ENCODE peak calls at places on chromosomes 13 and 19, in seven cellular contexts. M is activated CD4-positive, alpha-beta T cell treated with anti-CD3 and anti-CD28 coated beads, Interleukin-2, amount 50 U/mL, for 4 hours; H is GM20000; E is Daoy; T is mesenteric fat pad; C is cerebellar cortex; U is bronchial epithelial cell. G is an unnamed sample.

GRCh38 chr19:6687117-6687516 is 17.2 kb upstream of the TNFSF14 start:
- DNase-seq in T (no peak), M (no peak), E (no peak), C (no peak), H (no peak), U (no peak), G (no peak)

GRCh38 chr19:42816901-42817300 is 51.4 kb upstream of the PSG8 start:
- DNase-seq in E (no peak), H (no peak), M (no peak), U (peak; percentile 10), C (no peak), T (no peak), G (no peak)

GRCh38 chr19:46574533-46574932 is 26.6 kb upstream of the CALM3 start:
- DNase-seq in E (peak; percentile 51), U (no peak), T (no peak), C (no peak), M (peak; percentile 44), H (no peak), G (no peak)

GRCh38 chr19:18321729-18322091 is 1.2 kb downstream of the LSM4 start:
- DNase-seq in H (no peak), C (no peak), U (no peak), E (no peak), T (no peak), M (no peak), G (no peak)

GRCh38 chr19:41595258-41595889 is 19.4 kb downstream of the CEACAM21 start:
- DNase-seq in H (peak; percentile 75), T (no peak), U (peak; percentile 83), E (peak; percentile 87), C (peak; percentile 44), M (peak; percentile 61), G (peak; percentile 49)

GRCh38 chr19:17751103-17751911 is at the start of gene FCHO1:
- DNase-seq in U (no peak), C (no peak), H (peak; percentile 79), T (no peak), E (peak; percentile 39), M (peak; percentile 86), G (no peak)

GRCh38 chr19:1189419-1189818 is 15.4 kb upstream of the SBNO2 start:
- DNase-seq in M (peak; percentile 42), H (no peak), U (peak; percentile 63), T (no peak), C (no peak), E (peak; percentile 80), G (no peak)

GRCh38 chr13:23500858-23501257 is 67.4 kb upstream of the SACS start:
- DNase-seq in U (no peak), E (peak; percentile 61), T (no peak), C (no peak), H (no peak), M (no peak), G (no peak)

GRCh38 chr13:43026262-43026661 is 2.9 kb downstream of the DNAJC15 start:
- DNase-seq in T (no peak), U (no peak), M (no peak), E (no peak), H (no peak), C (no peak), G (no peak)

GRCh38 chr19:15812059-15812722 is 3.3 kb downstream of the OR10H1 start:
- DNase-seq in U (peak; percentile 28), T (no peak), C (no peak), E (peak; percentile 32), M (peak; percentile 44), H (no peak), G (no peak)

G was measured in vagina.